ENCODE peak calls at places on chromosomes 13 and 19, in ten cellular contexts. B is AG08395; K is iris pigment epithelial cell; S is tibial nerve; Q is mucosa of descending colon; J is NCI-H774; U is RWPE2; P is brain pericyte; H is stimulated activated CD4-positive, alpha-beta T cell treated with anti-CD3 and anti-CD28 coated beads, Interleukin-2, amount 100 ng/mL, for 48 hours; N is NCI-H1417. M is an unnamed sample.

GRCh38 chr13:102422690-102423089 is 20.8 kb upstream of the FGF14 start:
- DNase-seq in N (no peak), S (no peak), J (no peak), H (no peak), Q (no peak), U (no peak), K (no peak), P (no peak), B (no peak), M (no peak)

GRCh38 chr13:42592915-42593718 is 19.2 kb downstream of the TNFSF11 start:
- DNase-seq in K (no peak), N (peak; percentile 5), H (no peak), U (no peak), B (no peak), Q (no peak), S (no peak), P (no peak), J (no peak), M (no peak)

GRCh38 chr13:99657848-99658265 is 156.6 kb downstream of the TM9SF2 start:
- DNase-seq in J (no peak), B (peak; percentile 29), Q (peak; percentile 14), N (peak; percentile 95), S (no peak), K (peak; percentile 29), P (peak; percentile 27), U (no peak), H (peak; percentile 7), M (peak; percentile 35)

GRCh38 chr19:53809518-53810186 is 14.5 kb downstream of the NLRP12 start:
- DNase-seq in J (no peak), N (no peak), U (no peak), S (no peak), H (peak; percentile 6), Q (no peak), B (no peak), P (no peak), K (no peak), M (no peak)

GRCh38 chr13:99064624-99065249 is 86.9 kb upstream of the DOCK9 start:
- DNase-seq in U (no peak), K (no peak), J (no peak), P (no peak), Q (no peak), N (no peak), S (no peak), H (no peak), B (no peak), M (no peak)

GRCh38 chr19:8526345-8527062 is 12.5 kb upstream of the ZNF414 start:
- DNase-seq in N (peak; percentile 81), U (peak; percentile 91), J (peak; percentile 70), Q (peak; percentile 97), K (peak; percentile 91), S (peak; percentile 82), H (no peak), P (peak; percentile 62), B (peak; percentile 93), M (peak; percentile 92)

GRCh38 chr19:43690890-43691289 is 20.9 kb upstream of the PLAUR start:
- DNase-seq in Q (no peak), K (no peak), U (no peak), H (no peak), J (no peak), B (no peak), P (no peak), N (no peak), S (no peak), M (no peak)

GRCh38 chr19:42255766-42256750 is 1.1 kb upstream of the ERF start:
- DNase-seq in Q (peak; percentile 49), B (peak; percentile 37), U (no peak), J (no peak), K (peak; percentile 62), H (no peak), N (peak; percentile 67), S (no peak), P (no peak), M (no peak)

GRCh38 chr19:46919324-46919723 is 58.5 kb downstream of the ARHGAP35 start:
- DNase-seq in H (no peak), B (peak; percentile 49), N (no peak), K (peak; percentile 45), P (no peak), S (no peak), J (no peak), U (no peak), Q (no peak), M (peak; percentile 33)